ENCODE peak calls at places on chromosome 5, in nine cellular contexts. O is A549; W is GM10248; L is activated T-cell treated with anti-CD3 and anti-CD28 coated beads, Interleukin-2, amount 50 U/mL, for 24 hours; M is AG08396; Z is fibroblast of gingiva; T is KG1; G is NCI-H2081; N is endothelial cell. E is an unnamed sample.

GRCh38 chr5:170441385-170441784 is 52.2 kb upstream of the KCNMB1 start:
- DNase-seq in M (no peak), W (no peak), O (no peak), Z (no peak), L (no peak), N (no peak), G (no peak), T (no peak), E (no peak)

GRCh38 chr5:35617435-35618296 is at the start of gene SPEF2:
- DNase-seq in Z (peak), O (peak), G (peak), W (peak), M (peak), N (peak), L (peak), T (peak), E (peak)

GRCh38 chr5:39624268-39624886 is 199.6 kb upstream of the DAB2 start:
- DNase-seq in M (peak), O (peak), W (no peak), N (no peak), T (no peak), G (no peak), Z (peak), L (no peak), E (no peak)

GRCh38 chr5:87311400-87312279 is 44.0 kb downstream of the RASA1 start:
- DNase-seq in G (no peak), W (no peak), N (no peak), O (no peak), T (no peak), M (no peak), Z (no peak), L (no peak), E (no peak)

GRCh38 chr5:116488334-116488733 is 86.3 kb downstream of the SEMA6A start:
- DNase-seq in W (no peak), L (no peak), T (no peak), G (no peak), O (no peak), N (no peak), Z (no peak), M (no peak), E (no peak)

GRCh38 chr5:146409081-146409671 is 38.0 kb upstream of the TCERG1 start:
- DNase-seq in G (no peak), O (peak), Z (peak), W (no peak), M (no peak), L (no peak), N (no peak), T (no peak), E (no peak)

GRCh38 chr5:68562308-68562707 is 346.8 kb downstream of the PIK3R1 start:
- DNase-seq in M (no peak), L (no peak), T (no peak), Z (peak), G (peak), N (no peak), W (no peak), O (no peak), E (no peak)

GRCh38 chr5:110590187-110590586 is 136.3 kb downstream of the TMEM232 start:
- DNase-seq in N (no peak), L (no peak), W (no peak), T (no peak), M (no peak), G (no peak), Z (peak), O (peak), E (no peak)

GRCh38 chr5:143106175-143106574 is 297.3 kb downstream of the NR3C1 start:
- DNase-seq in N (peak), T (no peak), M (peak), L (no peak), W (no peak), G (peak), Z (peak), O (peak), E (no peak)

GRCh38 chr5:8827701-8828100 is 718.2 kb downstream of the SEMA5A start:
- DNase-seq in N (no peak), Z (no peak), O (no peak), L (no peak), M (no peak), T (no peak), G (no peak), W (no peak), E (no peak)

GRCh38 chr5:180787025-180787424 is 15.6 kb downstream of the MGAT1 start:
- DNase-seq in T (no peak), Z (no peak), G (no peak), W (no peak), M (no peak), L (no peak), O (no peak), N (peak), E (no peak)

GRCh38 chr5:133332732-133333024 is 279.7 kb downstream of the FSTL4 start:
- DNase-seq in L (no peak), M (no peak), T (no peak), Z (no peak), G (no peak), N (no peak), O (no peak), W (no peak), E (no peak)

GRCh38 chr5:75512383-75513074 is 838 bp downstream of the POLK start:
- DNase-seq in N (no peak), M (no peak), T (no peak), G (no peak), W (no peak), Z (no peak), O (no peak), L (no peak), E (no peak)

GRCh38 chr5:61051267-61051666 is 106.3 kb downstream of the NDUFAF2 start:
- DNase-seq in M (peak), L (no peak), N (no peak), G (no peak), O (peak), W (no peak), T (no peak), Z (no peak), E (no peak)

GRCh38 chr5:119067338-119067737 is 3.5 kb upstream of the DMXL1 start:
- DNase-seq in T (no peak), Z (no peak), W (no peak), M (no peak), O (no peak), N (no peak), L (no peak), G (no peak), E (no peak)

GRCh38 chr5:34510002-34510401 is 146.1 kb upstream of the RAI14 start:
- DNase-seq in W (no peak), M (no peak), O (no peak), G (no peak), T (no peak), L (no peak), Z (no peak), N (no peak), E (no peak)

GRCh38 chr5:154757647-154758406 is 2.6 kb downstream of the LARP1 start:
- DNase-seq in Z (no peak), G (no peak), M (no peak), O (peak), L (no peak), N (no peak), T (no peak), W (no peak), E (no peak)

GRCh38 chr5:141958113-141958512 is at the start of gene PCDH12:
- DNase-seq in Z (no peak), W (peak), O (no peak), G (peak), L (no peak), N (peak), M (no peak), T (no peak), E (peak)

GRCh38 chr5:120298981-120299380 is 165.1 kb upstream of the PRR16 start:
- DNase-seq in L (no peak), M (no peak), W (no peak), G (no peak), O (no peak), T (no peak), N (no peak), Z (no peak), E (no peak)

GRCh38 chr5:169474226-169474625 is 109.3 kb upstream of the SPDL1 start:
- DNase-seq in T (no peak), G (no peak), W (no peak), O (no peak), N (no peak), Z (no peak), L (no peak), M (no peak), E (no peak)

GRCh38 chr5:1103505-1104326 is 8.1 kb downstream of the SLC12A7 start:
- DNase-seq in M (peak), G (no peak), Z (no peak), T (no peak), L (no peak), N (no peak), O (no peak), W (no peak), E (no peak)

GRCh38 chr5:5066276-5067186 is 73.6 kb upstream of the ADAMTS16 start:
- DNase-seq in W (no peak), O (no peak), L (no peak), M (no peak), Z (no peak), T (no peak), G (no peak), N (no peak), E (no peak)

GRCh38 chr5:67012241-67012640 is 184.4 kb downstream of the CD180 start:
- DNase-seq in N (no peak), O (no peak), T (no peak), G (no peak), Z (no peak), M (no peak), W (no peak), L (no peak), E (no peak)

GRCh38 chr5:38780950-38781349 is 64.9 kb upstream of the OSMR start:
- DNase-seq in O (peak), T (no peak), M (no peak), W (no peak), G (no peak), Z (peak), L (no peak), N (no peak), E (no peak)

GRCh38 chr5:173523388-173523787 is 93.1 kb downstream of the BOD1 start:
- DNase-seq in T (no peak), W (no peak), N (no peak), G (no peak), L (no peak), M (no peak), Z (no peak), O (no peak), E (no peak)

GRCh38 chr5:56279979-56280378 is 46.8 kb upstream of the ANKRD55 start:
- DNase-seq in O (peak), T (no peak), W (no peak), G (no peak), N (no peak), Z (peak), L (no peak), M (peak), E (no peak)

GRCh38 chr5:40333459-40334241 is 346.1 kb upstream of the PTGER4 start:
- DNase-seq in G (no peak), Z (peak), M (peak), N (no peak), L (no peak), O (peak), W (no peak), T (no peak), E (no peak)

GRCh38 chr5:95957804-95958203 is 3.8 kb downstream of the ELL2 start:
- DNase-seq in L (no peak), N (no peak), W (no peak), M (no peak), O (no peak), Z (no peak), G (no peak), T (no peak), E (no peak)

GRCh38 chr5:150780816-150781221 is 2.3 kb downstream of the SMIM3 start:
- DNase-seq in T (no peak), G (no peak), M (no peak), W (no peak), N (no peak), L (no peak), Z (peak), O (no peak), E (no peak)

GRCh38 chr5:172151661-172152210 is 36.3 kb downstream of the STK10 start:
- DNase-seq in Z (no peak), N (no peak), M (no peak), T (no peak), L (no peak), G (no peak), W (no peak), O (no peak), E (no peak)

GRCh38 chr5:123720955-123721354 is 209.0 kb downstream of the CSNK1G3 start:
- DNase-seq in O (no peak), G (no peak), Z (no peak), T (no peak), M (no peak), N (no peak), L (no peak), W (no peak), E (no peak)

GRCh38 chr5:133032852-133033742 is 6.7 kb upstream of the ZCCHC10 start:
- DNase-seq in T (no peak), O (no peak), Z (no peak), W (peak), G (no peak), L (no peak), M (no peak), N (no peak), E (no peak)

E was measured in NCI-H748 treated with DMSO at 0.1 percent for 48 hours.